ENCODE peak calls at places on chromosomes 16 and 17, in four cellular contexts. One of them, this sample, is unnamed.

GRCh38 chr16:1102921-1103648 is 7.0 kb upstream of the C1QTNF8 start:
- DNase-seq in T-helper 9 cell: peak
- DNase-seq in heart right ventricle: peak
- DNase-seq in activated CD8-positive, alpha-beta memory T cell treated with anti-CD3 and anti-CD28 coated beads for 4 hours: peak
- DNase-seq in this sample: no peak

GRCh38 chr17:67218385-67218950 is 26.5 kb downstream of the HELZ start:
- DNase-seq in T-helper 9 cell: no peak
- DNase-seq in heart right ventricle: no peak
- DNase-seq in activated CD8-positive, alpha-beta memory T cell treated with anti-CD3 and anti-CD28 coated beads for 4 hours: no peak
- DNase-seq in this sample: peak

GRCh38 chr17:63035271-63035670 is 69.2 kb downstream of the TANC2 start:
- DNase-seq in T-helper 9 cell: no peak
- DNase-seq in heart right ventricle: no peak
- DNase-seq in activated CD8-positive, alpha-beta memory T cell treated with anti-CD3 and anti-CD28 coated beads for 4 hours: no peak
- DNase-seq in this sample: peak

GRCh38 chr17:61316633-61317032 is 83.0 kb upstream of the TBX2 start:
- DNase-seq in T-helper 9 cell: no peak
- DNase-seq in heart right ventricle: no peak
- DNase-seq in activated CD8-positive, alpha-beta memory T cell treated with anti-CD3 and anti-CD28 coated beads for 4 hours: no peak
- DNase-seq in this sample: no peak

GRCh38 chr16:21116148-21116693 is 34.4 kb downstream of the DNAH3 start:
- DNase-seq in T-helper 9 cell: no peak
- DNase-seq in heart right ventricle: no peak
- DNase-seq in activated CD8-positive, alpha-beta memory T cell treated with anti-CD3 and anti-CD28 coated beads for 4 hours: no peak
- DNase-seq in this sample: no peak

GRCh38 chr16:67441907-67442306 is 11.0 kb downstream of the HSD11B2 start:
- DNase-seq in T-helper 9 cell: no peak
- DNase-seq in heart right ventricle: no peak
- DNase-seq in activated CD8-positive, alpha-beta memory T cell treated with anti-CD3 and anti-CD28 coated beads for 4 hours: no peak
- DNase-seq in this sample: no peak

GRCh38 chr16:52546291-52546941 is 527 bp downstream of the TOX3 start:
- DNase-seq in T-helper 9 cell: no peak
- DNase-seq in heart right ventricle: no peak
- DNase-seq in activated CD8-positive, alpha-beta memory T cell treated with anti-CD3 and anti-CD28 coated beads for 4 hours: no peak
- DNase-seq in this sample: no peak

GRCh38 chr17:68455756-68456528 is 1.4 kb downstream of the WIPI1 start:
- DNase-seq in T-helper 9 cell: no peak
- DNase-seq in heart right ventricle: peak
- DNase-seq in activated CD8-positive, alpha-beta memory T cell treated with anti-CD3 and anti-CD28 coated beads for 4 hours: no peak
- DNase-seq in this sample: peak

GRCh38 chr16:7513429-7513828 is 180.8 kb downstream of the RBFOX1 start:
- DNase-seq in T-helper 9 cell: no peak
- DNase-seq in heart right ventricle: no peak
- DNase-seq in activated CD8-positive, alpha-beta memory T cell treated with anti-CD3 and anti-CD28 coated beads for 4 hours: no peak
- DNase-seq in this sample: no peak

GRCh38 chr17:38706625-38707298 is 1.7 kb downstream of the MLLT6 start:
- DNase-seq in T-helper 9 cell: no peak
- DNase-seq in heart right ventricle: no peak
- DNase-seq in activated CD8-positive, alpha-beta memory T cell treated with anti-CD3 and anti-CD28 coated beads for 4 hours: no peak
- DNase-seq in this sample: no peak

GRCh38 chr16:31355701-31356100 is 725 bp downstream of the ITGAX start:
- DNase-seq in T-helper 9 cell: no peak
- DNase-seq in heart right ventricle: no peak
- DNase-seq in activated CD8-positive, alpha-beta memory T cell treated with anti-CD3 and anti-CD28 coated beads for 4 hours: no peak
- DNase-seq in this sample: no peak

This sample was measured in astrocyte.